ENCODE peak calls at places on chromosomes 3 and 15, in eight cellular contexts. L is psoas muscle, I is left ventricle myocardium inferior, O is cardiac muscle cell, P is SK-N-SH, W is fibroblast of pulmonary artery, U is choroid plexus epithelial cell, H is mesothelial cell of epicardium. X is an unnamed sample.

GRCh38 chr3:148066787-148067186 is 630.9 kb upstream of the AGTR1 start:
- DNase-seq in L (no peak), I (no peak), O (no peak), P (no peak), W (no peak), U (peak), H (no peak), X (no peak)

GRCh38 chr15:42737529-42738328 is 801 bp upstream of the CDAN1 start:
- DNase-seq in L (no peak), I (no peak), O (no peak), P (no peak), W (peak), U (peak), H (no peak), X (no peak)

GRCh38 chr3:80998022-80998421 is 763.4 kb downstream of the GBE1 start:
- DNase-seq in L (no peak), I (no peak), O (no peak), P (no peak), W (no peak), U (no peak), H (no peak), X (no peak)

GRCh38 chr3:53243165-53243564 is 12.7 kb downstream of the TKT start:
- DNase-seq in L (peak), I (no peak), O (peak), P (peak), W (peak), U (peak), H (no peak), X (no peak)

GRCh38 chr15:73746883-73747282 is 6.3 kb downstream of the INSYN1 start:
- DNase-seq in L (no peak), I (no peak), O (no peak), P (no peak), W (no peak), U (peak), H (no peak), X (no peak)

GRCh38 chr3:141498592-141499223 is 11.9 kb downstream of the RASA2 start:
- DNase-seq in L (no peak), I (no peak), O (no peak), P (no peak), W (no peak), U (peak), H (no peak), X (peak)

GRCh38 chr3:140128217-140129137 is 193.5 kb downstream of the CLSTN2 start:
- DNase-seq in L (peak), I (peak), O (peak), P (peak), W (peak), U (peak), H (no peak), X (no peak)

GRCh38 chr15:40118473-40118872 is 9.8 kb upstream of the BMF start:
- DNase-seq in L (no peak), I (no peak), O (no peak), P (no peak), W (no peak), U (no peak), H (no peak), X (no peak)

GRCh38 chr3:187321766-187322165 is 30.2 kb upstream of the MASP1 start:
- DNase-seq in L (no peak), I (no peak), O (no peak), P (no peak), W (no peak), U (no peak), H (no peak), X (no peak)

GRCh38 chr3:26719148-26719547 is 96.6 kb downstream of the LRRC3B start:
- DNase-seq in L (no peak), I (no peak), O (no peak), P (no peak), W (no peak), U (no peak), H (no peak), X (no peak)

GRCh38 chr15:95024388-95024787 is 793.0 kb downstream of the MCTP2 start:
- DNase-seq in L (no peak), I (no peak), O (peak), P (no peak), W (peak), U (peak), H (no peak), X (no peak)

GRCh38 chr3:15217841-15218267 is 11.8 kb downstream of the CAPN7 start:
- DNase-seq in L (no peak), I (no peak), O (peak), P (no peak), W (no peak), U (no peak), H (no peak), X (no peak)

GRCh38 chr15:98568382-98569017 is 79.8 kb upstream of the IGF1R start:
- DNase-seq in L (no peak), I (no peak), O (no peak), P (no peak), W (peak), U (peak), H (no peak), X (no peak)
- TF ChIP-seq CTCF in L (peak), I (peak), O (peak), P (peak), W (peak), U (peak), H (peak), X (no peak)

DNA sequence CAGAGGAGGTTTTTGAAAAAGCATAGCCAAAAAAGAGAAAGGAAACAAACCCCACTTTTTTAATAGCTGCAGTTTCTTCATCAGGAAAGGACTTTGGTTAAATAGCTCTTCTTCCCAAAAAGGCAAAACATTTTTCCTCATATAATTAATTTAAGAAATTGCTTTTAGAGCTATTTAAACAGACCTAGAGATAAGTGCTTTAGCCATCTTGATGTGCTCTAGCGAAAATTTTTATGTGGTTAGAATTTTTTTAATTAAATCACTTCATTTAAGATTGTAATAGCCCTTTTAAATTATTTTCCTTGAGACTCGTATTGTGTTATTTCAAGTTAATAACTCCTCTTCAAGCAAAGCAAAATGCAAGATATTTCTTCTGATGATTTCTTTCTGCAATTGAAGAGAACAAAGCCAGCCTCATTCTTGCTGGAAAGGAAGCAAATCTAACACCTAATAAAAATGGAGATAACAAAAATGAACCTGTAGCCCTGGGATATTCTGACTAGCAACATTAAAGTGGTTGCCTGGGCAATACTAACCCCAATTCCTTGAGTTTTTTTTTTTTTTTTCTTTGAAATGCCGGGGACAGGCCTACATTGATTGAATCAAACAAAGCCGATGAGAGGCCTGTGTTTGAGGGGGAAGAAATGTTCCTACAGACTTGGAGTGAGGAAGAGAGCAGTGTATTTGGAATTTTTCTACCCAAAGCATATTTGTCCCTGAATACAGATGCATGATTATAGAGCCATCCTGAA is 173.8 kb downstream of the PTPRG start:
- DNase-seq in L (no peak), I (no peak), O (no peak), P (no peak), W (no peak), U (no peak), H (no peak), X (no peak)
- TF ChIP-seq CTCF in L (no peak), I (no peak), O (no peak), P (no peak), W (no peak), U (no peak), H (no peak), X (no peak)

DNA sequence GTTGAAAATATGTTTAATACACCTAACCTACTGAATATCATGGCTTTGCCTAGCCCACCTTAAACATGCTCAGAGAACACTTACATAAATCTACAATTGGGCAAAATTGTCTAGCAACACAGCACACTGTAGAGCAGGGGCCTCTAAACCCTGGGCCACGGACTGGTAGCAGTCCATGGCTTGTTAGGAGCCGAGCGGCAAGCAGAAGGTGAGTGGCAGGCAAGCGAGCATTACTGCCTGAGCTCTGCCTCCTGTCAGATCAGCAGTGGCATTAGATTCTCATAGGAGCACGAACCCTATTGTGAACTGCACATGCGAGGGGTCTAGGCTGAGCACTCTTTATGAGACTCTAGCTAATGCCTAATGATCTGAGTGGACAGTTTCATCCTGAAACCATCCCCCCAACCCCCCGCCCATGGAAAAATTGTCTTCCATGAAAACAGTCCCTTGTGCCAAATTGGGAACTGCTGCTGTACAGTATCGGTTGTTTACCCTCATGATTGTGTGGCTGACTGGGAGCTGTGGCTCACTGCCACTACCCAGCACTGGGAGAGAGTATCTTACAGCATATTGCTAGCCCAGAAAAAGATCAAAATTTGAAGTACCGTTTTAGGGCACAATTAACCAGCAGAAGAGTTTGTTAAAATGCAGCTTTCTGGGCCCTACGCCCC is 26.1 kb downstream of the CMSS1 start:
- DNase-seq in L (no peak), I (no peak), O (no peak), P (no peak), W (no peak), U (no peak), H (no peak), X (no peak)
- TF ChIP-seq CTCF in L (no peak), I (no peak), O (no peak), P (no peak), W (no peak), U (no peak), H (no peak), X (peak)

GRCh38 chr3:44184319-44184953 is 57.2 kb upstream of the TOPAZ1 start:
- DNase-seq in L (no peak), I (no peak), O (no peak), P (peak), W (no peak), U (no peak), H (no peak), X (no peak)
- TF ChIP-seq CTCF in L (no peak), I (no peak), O (no peak), P (no peak), W (no peak), U (no peak), H (no peak), X (no peak)

GRCh38 chr3:128496602-128497304 is 3.8 kb upstream of the GATA2 start:
- DNase-seq in L (no peak), I (no peak), O (no peak), P (peak), W (no peak), U (peak), H (no peak), X (no peak)
- TF ChIP-seq CTCF in L (no peak), I (no peak), O (no peak), P (no peak), W (no peak), U (no peak), H (no peak), X (no peak)

GRCh38 chr15:32838820-32839219 is 121.0 kb downstream of the GREM1 start:
- DNase-seq in L (peak), I (no peak), O (no peak), P (no peak), W (peak), U (no peak), H (no peak), X (no peak)

GRCh38 chr15:32840481-32841245 is 122.9 kb downstream of the GREM1 start:
- DNase-seq in L (no peak), I (no peak), O (no peak), P (no peak), W (no peak), U (no peak), H (no peak), X (no peak)

GRCh38 chr15:32843211-32843907 is 125.6 kb downstream of the GREM1 start:
- DNase-seq in L (no peak), I (no peak), O (no peak), P (no peak), W (no peak), U (no peak), H (no peak), X (no peak)

GRCh38 chr15:32842081-32842480 is 124.3 kb downstream of the GREM1 start:
- DNase-seq in L (no peak), I (no peak), O (no peak), P (no peak), W (no peak), U (no peak), H (no peak), X (no peak)

GRCh38 chr15:32844118-32844711 is 126.4 kb downstream of the GREM1 start:
- DNase-seq in L (no peak), I (no peak), O (peak), P (peak), W (peak), U (peak), H (no peak), X (no peak)
- TF ChIP-seq CTCF in L (peak), I (peak), O (peak), P (peak), W (peak), U (peak), H (peak), X (no peak)

DNA sequence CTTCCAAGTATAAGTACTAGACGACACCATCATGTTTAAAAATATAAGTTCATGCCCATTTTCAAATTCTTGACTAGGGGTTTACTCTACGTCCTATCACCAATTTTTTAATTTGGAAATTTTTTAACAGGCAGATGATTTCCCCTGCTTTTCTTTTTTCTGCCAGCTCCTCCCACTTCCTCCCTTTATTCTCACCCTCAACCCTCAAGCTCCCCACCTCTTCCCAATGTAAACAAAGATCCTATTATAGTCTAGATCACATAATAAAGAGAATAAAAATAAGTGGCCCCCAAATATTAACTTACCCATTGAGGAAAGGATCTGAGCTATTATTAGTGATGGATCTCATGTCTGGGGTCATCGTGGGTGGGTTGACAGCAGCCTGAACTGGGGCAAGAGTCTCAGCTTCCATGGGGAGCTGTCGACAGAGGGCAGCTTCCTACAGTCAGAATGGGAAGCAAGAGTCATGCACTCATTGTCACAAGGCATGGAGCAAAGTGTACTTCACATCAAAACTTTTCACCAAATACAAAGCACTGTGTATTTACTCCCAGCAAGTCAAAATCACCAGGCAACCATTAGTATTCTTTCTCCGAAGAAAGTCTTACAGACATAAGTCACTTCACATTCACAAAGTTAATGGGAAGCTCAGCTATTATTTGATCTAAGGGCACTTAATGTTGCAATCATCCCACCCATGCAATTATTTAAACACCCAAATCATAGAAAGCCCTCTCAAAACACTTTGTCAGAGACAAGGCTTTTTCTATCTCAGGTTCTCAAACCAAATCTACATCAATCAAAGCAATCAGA is 53.2 kb downstream of the TM4SF4 start:
- DNase-seq in L (no peak), I (no peak), O (peak), P (no peak), W (peak), U (peak), H (no peak), X (no peak)
- TF ChIP-seq CTCF in L (peak), I (peak), O (peak), P (peak), W (peak), U (peak), H (no peak), X (no peak)

X was measured in natural killer cell.